ENCODE peak calls at places on chromosomes 1 and 21, in six cellular contexts. Z is GM23248, S is neural progenitor cell, I is OCI-LY7, X is GM23338, A is SK-N-SH. B is an unnamed sample.

GRCh38 chr1:180360333-180361075 is 130.4 kb downstream of the LHX4 start:
- DNase-seq in A (no peak), S (no peak), I (no peak), X (no peak), Z (peak), B (peak)

GRCh38 chr1:236089046-236089773 is 24.3 kb upstream of the NID1 start:
- DNase-seq in I (no peak), S (no peak), A (no peak), Z (no peak), X (no peak), B (peak)

GRCh38 chr1:20233866-20234265 is 47.5 kb upstream of the PLA2G2C start:
- DNase-seq in X (no peak), S (no peak), Z (no peak), A (peak), I (peak), B (no peak)

GRCh38 chr21:43884012-43884860 is 19.2 kb downstream of the AGPAT3 start:
- DNase-seq in X (peak), A (peak), I (no peak), Z (no peak), S (peak), B (peak)

GRCh38 chr1:165444897-165445370 is at the start of gene RXRG:
- DNase-seq in S (peak), X (peak), A (peak), Z (peak), I (no peak), B (no peak)

GRCh38 chr1:24972257-24973242 is 42.5 kb upstream of the RUNX3 start:
- DNase-seq in Z (no peak), X (no peak), S (no peak), A (no peak), I (no peak), B (no peak)

GRCh38 chr21:31872452-31873274 is at the start of gene HUNK:
- DNase-seq in Z (peak), S (peak), I (peak), X (peak), A (peak), B (no peak)

GRCh38 chr1:61420909-61421835 is 303.8 kb downstream of the TM2D1 start:
- DNase-seq in A (no peak), Z (no peak), I (no peak), X (no peak), S (no peak), B (no peak)

GRCh38 chr1:160539896-160540858 is 17.1 kb upstream of the SLAMF6 start:
- DNase-seq in Z (no peak), A (no peak), S (no peak), I (peak), X (no peak), B (no peak)

DNA sequence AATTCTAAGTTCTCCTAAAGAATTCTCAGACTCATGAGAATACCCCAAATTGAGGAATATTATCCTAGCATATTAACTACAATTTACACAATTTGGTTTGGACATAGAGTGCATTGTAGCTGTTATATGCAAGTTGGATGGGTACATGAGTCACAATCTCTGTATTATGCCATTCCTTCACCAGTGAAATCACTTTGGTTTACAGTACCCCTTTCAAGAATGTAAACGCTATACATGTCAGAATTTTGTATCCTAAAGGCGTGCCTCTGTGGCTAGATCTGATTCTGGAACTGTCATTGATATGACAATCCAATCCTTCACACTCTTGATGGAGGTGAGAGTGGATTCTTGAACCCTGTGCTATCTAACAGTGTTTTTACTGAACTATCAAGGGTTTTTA is 6.7 kb upstream of the IL10RB start:
- DNase-seq in S (no peak), A (no peak), Z (peak), I (no peak), X (no peak), B (peak)
- H3K27ac ChIP-seq in S (no peak), A (no peak), Z (no peak), I (no peak), X (no peak), B (no peak)

DNA sequence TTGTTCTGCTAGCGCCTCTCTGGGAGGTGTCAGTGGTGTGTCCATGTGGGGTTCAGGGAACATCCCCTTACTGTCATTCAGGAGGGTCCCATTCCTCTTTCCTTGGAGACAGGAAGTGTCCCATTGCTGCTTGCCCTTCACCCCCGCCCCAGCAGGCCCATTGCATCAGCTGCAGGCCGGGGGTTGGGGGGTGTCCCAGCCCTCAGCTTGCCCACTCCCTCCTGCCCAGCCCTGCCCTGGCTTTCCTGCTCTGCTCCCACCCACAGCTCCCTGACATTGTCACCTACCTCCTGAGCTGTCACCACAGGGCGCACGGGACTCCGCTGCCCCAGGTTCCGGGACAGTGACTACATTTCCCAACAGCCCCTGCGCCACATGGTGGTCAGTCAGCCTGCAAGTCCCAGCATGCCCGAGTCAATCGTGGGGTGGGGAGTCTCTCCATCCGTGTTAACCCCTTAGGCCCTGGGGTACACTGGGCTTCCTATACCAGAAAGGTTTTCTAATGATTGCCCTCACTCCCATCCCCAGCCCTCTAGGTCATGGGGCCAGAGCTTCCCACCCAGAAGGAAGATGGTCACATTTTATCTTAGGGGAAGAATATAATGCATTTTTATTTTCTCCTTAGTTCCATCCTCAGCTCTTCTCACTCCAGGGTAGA is at the start of gene INPP5B:
- DNase-seq in S (peak), I (peak), Z (peak), A (peak), X (peak), B (no peak)
- TF ChIP-seq EZH2phosphoT487 in S (no peak), I (no peak), Z (no peak), A (no peak), X (no peak), B (no peak)

GRCh38 chr1:41663671-41664400 is 179.4 kb upstream of the EDN2 start:
- DNase-seq in S (no peak), X (no peak), I (no peak), Z (no peak), A (no peak), B (no peak)

GRCh38 chr1:41662061-41662655 is 177.7 kb upstream of the EDN2 start:
- DNase-seq in A (peak), S (peak), Z (peak), I (no peak), X (peak), B (peak)

GRCh38 chr1:41661428-41662060 is 177.1 kb upstream of the EDN2 start:
- DNase-seq in X (peak), I (no peak), A (no peak), S (no peak), Z (peak), B (no peak)

GRCh38 chr1:41660570-41661427 is 176.3 kb upstream of the EDN2 start:
- DNase-seq in Z (peak), S (no peak), A (no peak), I (no peak), X (no peak), B (no peak)

DNA sequence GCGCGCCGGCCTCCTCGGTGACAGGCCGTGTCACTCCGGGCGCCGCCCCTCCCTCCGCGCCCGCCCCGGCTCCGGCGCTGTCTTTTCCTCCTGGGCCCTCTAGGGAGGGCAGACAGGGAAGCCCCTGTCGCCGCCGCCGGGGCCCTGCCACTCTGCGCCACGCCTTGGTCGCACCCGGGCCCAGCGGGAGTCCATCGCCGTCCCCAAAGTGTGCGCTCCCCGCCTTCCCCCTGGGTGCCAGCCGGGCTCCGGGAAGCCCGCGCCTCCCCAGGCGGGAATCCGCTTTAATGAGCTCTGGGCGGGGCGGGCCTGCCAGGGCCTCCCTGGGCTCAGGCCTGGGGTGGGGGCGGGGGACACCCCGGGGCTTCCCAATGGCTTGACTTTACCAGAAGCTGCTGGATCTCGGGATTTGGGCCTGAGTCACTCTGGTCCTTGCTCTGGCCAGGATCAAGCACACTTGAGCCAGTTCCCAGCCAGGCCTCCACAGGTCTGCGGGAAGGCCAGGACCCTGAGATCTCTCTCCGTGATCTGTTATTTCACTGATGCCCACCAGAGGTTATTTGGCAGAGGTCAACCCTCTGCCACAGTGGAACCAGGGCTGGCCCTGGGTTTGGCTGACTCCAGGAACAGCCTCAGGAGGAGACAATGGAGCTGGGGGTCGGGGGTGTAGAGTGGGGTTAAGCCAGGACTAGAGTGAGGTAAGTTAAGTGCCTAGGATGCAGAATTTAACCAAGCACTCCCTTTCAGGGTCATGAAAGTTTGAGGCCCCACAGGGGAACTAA is 178.4 kb upstream of the EDN2 start:
- DNase-seq in I (no peak), Z (peak), A (peak), S (peak), X (peak), B (peak)
- H3K27ac ChIP-seq in I (no peak), Z (peak), A (no peak), S (no peak), X (no peak), B (no peak)

GRCh38 chr1:201701831-201702230 is 127.1 kb upstream of the IPO9 start:
- DNase-seq in X (no peak), Z (no peak), I (no peak), A (no peak), S (no peak), B (no peak)

GRCh38 chr1:201704439-201704792 is 124.5 kb upstream of the IPO9 start:
- DNase-seq in X (no peak), S (no peak), Z (no peak), A (no peak), I (no peak), B (no peak)

GRCh38 chr1:201705389-201705788 is 123.6 kb upstream of the IPO9 start:
- DNase-seq in S (no peak), X (no peak), A (no peak), I (no peak), Z (no peak), B (no peak)

GRCh38 chr1:201703646-201704438 is 125.1 kb upstream of the IPO9 start:
- DNase-seq in X (peak), I (peak), Z (peak), A (peak), S (peak), B (peak)

DNA sequence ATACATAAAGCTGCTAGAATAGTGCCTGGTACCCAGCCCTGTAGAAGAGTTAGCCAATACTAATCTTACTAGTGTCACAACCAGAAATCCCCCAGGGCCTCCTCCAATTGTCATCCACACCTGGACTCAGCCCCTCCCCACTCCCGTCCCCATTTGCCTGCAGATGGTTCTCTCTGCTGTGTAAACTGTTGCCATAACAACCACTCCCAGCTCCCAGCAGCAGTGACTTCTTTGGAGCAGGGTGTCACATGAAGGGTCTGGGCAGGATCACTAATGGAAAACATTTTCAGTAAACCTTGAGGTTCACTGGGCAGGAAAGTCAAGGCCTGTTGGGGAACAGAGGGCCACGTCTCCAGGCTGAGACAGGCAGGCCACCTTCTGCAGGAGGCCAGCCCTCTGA is 126.0 kb upstream of the IPO9 start:
- DNase-seq in S (peak), A (peak), Z (peak), I (no peak), X (peak), B (no peak)
- TF ChIP-seq EZH2phosphoT487 in S (no peak), A (no peak), Z (no peak), I (no peak), X (no peak), B (no peak)

GRCh38 chr1:209454340-209455014 is 129.0 kb upstream of the CAMK1G start:
- DNase-seq in Z (no peak), S (no peak), A (no peak), X (no peak), I (no peak), B (peak)
- H3K27ac ChIP-seq in Z (no peak), S (no peak), A (no peak), X (no peak), I (no peak), B (no peak)

DNA sequence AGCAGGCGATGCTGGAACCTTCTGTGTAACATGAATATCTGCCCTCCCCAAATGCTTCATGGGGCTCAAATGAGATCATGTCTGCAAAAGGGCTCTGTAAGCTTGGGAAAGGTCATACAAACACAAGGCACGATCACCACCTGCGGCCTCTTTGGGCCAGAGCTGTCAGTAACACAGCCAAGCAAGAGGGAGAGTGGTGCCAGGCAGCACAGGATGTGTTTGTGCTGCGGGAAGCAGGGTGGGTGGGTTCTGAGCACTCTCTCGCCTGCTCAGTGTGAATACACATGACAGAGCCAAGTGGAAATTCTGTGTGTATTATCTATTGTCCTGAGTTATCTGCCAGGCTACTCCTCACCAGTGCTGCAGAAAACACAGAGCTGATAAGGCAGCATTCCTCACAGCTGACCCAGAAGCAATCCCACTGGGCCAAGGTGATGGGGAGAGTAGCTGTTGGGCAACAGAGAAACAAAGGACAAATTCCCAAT is 101.2 kb downstream of the LAMC2 start:
- DNase-seq in S (no peak), A (peak), X (no peak), I (no peak), Z (peak), B (no peak)
- TF ChIP-seq EZH2phosphoT487 in S (no peak), A (no peak), X (no peak), I (no peak), Z (no peak), B (no peak)

GRCh38 chr1:167532964-167533824 is 14.9 kb upstream of the CD247 start:
- DNase-seq in X (no peak), Z (no peak), A (no peak), I (no peak), S (no peak), B (no peak)
- H3K27ac ChIP-seq in X (no peak), Z (no peak), A (no peak), I (no peak), S (no peak), B (no peak)

DNA sequence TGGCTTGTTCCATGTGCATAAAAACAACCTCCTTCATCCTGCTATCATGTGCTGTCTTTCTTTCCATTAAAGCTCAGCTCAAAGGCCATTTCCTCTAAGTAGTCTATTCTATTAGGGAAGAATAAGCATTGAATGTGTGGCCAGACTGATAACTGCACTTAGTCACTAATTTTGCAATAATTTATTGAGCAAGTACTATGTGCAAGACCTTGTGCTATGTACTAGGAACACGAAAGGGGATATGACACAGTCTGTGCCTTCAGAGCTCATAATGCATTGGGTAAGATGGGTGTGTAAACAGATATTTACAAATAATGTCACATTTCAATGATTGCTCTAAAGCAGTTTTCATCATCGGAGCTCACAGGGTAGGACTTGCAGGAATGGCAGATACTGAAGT is 54.2 kb downstream of the NMNAT2 start:
- DNase-seq in I (no peak), A (no peak), Z (peak), S (no peak), X (no peak), B (no peak)
- TF ChIP-seq EZH2phosphoT487 in I (no peak), A (no peak), Z (no peak), S (no peak), X (no peak), B (no peak)

DNA sequence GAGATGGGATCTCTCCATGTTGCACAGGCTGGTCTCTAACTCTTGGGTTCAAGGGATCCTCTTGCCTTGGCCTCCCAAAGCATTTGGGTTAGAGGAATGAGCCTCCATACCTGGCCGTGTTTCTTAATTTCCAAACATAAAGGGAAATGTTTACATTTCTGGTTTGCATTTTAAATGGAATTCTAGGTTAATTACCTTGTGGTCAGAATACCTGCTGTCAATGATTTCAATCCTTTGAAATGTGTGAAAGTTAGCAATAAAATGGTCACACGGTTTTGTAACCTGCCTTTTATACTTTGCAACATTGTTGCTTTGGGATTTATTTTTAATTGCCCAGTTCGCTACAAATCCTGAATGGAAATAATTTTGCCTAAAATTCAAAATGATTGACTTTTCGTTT is 26.3 kb downstream of the AGMAT start:
- DNase-seq in Z (no peak), S (no peak), X (no peak), A (no peak), I (no peak), B (no peak)
- H3K27ac ChIP-seq in Z (no peak), S (no peak), X (peak), A (no peak), I (no peak), B (peak)

GRCh38 chr1:198169704-198170103 is 12.9 kb downstream of the NEK7 start:
- DNase-seq in A (no peak), S (no peak), Z (no peak), I (no peak), X (no peak), B (no peak)
- TF ChIP-seq EZH2phosphoT487 in A (no peak), S (no peak), Z (no peak), I (no peak), X (no peak), B (no peak)

B was measured in PC-3.